ENCODE peak calls at places on chromosomes 13 and 19, in six cellular contexts. One of them, this sample, is unnamed.

GRCh38 chr13:73922728-73923393 is 211.3 kb downstream of the KLF12 start:
- DNase-seq in fibroblast of lung: no peak
- DNase-seq in endothelial cell of umbilical vein: no peak
- DNase-seq in PC-3: peak
- DNase-seq in keratinocyte: no peak
- DNase-seq in IMR-90: peak
- DNase-seq in this sample: no peak

GRCh38 chr13:82467626-82468025 is 1414.6 kb downstream of the SLITRK1 start:
- DNase-seq in fibroblast of lung: no peak
- DNase-seq in endothelial cell of umbilical vein: no peak
- DNase-seq in PC-3: no peak
- DNase-seq in keratinocyte: no peak
- DNase-seq in IMR-90: no peak
- DNase-seq in this sample: no peak

GRCh38 chr13:55649485-55649884 is 1491.2 kb upstream of the PRR20A start:
- DNase-seq in fibroblast of lung: no peak
- DNase-seq in endothelial cell of umbilical vein: no peak
- DNase-seq in PC-3: no peak
- DNase-seq in keratinocyte: no peak
- DNase-seq in IMR-90: no peak
- DNase-seq in this sample: no peak

GRCh38 chr13:42276683-42277082 is 4.7 kb downstream of the AKAP11 start:
- DNase-seq in fibroblast of lung: peak
- DNase-seq in endothelial cell of umbilical vein: no peak
- DNase-seq in PC-3: no peak
- DNase-seq in keratinocyte: no peak
- DNase-seq in IMR-90: no peak
- DNase-seq in this sample: peak

GRCh38 chr19:28744943-28745342 is 468.0 kb downstream of the UQCRFS1 start:
- DNase-seq in fibroblast of lung: no peak
- DNase-seq in endothelial cell of umbilical vein: no peak
- DNase-seq in PC-3: no peak
- DNase-seq in keratinocyte: no peak
- DNase-seq in IMR-90: no peak
- DNase-seq in this sample: no peak

GRCh38 chr13:104008075-104008474 is 941.9 kb upstream of the SLC10A2 start:
- DNase-seq in fibroblast of lung: no peak
- DNase-seq in endothelial cell of umbilical vein: no peak
- DNase-seq in PC-3: no peak
- DNase-seq in keratinocyte: no peak
- DNase-seq in IMR-90: no peak
- DNase-seq in this sample: peak

GRCh38 chr13:108958013-108958376 is 328.6 kb downstream of the MYO16 start:
- DNase-seq in fibroblast of lung: no peak
- DNase-seq in endothelial cell of umbilical vein: no peak
- DNase-seq in PC-3: no peak
- DNase-seq in keratinocyte: no peak
- DNase-seq in IMR-90: no peak
- DNase-seq in this sample: no peak

GRCh38 chr13:32639502-32640105 is 53.4 kb downstream of the PDS5B start:
- DNase-seq in fibroblast of lung: peak
- DNase-seq in endothelial cell of umbilical vein: peak
- DNase-seq in PC-3: peak
- DNase-seq in keratinocyte: peak
- DNase-seq in IMR-90: peak
- DNase-seq in this sample: peak

GRCh38 chr13:73835138-73835721 is 299.0 kb downstream of the KLF12 start:
- DNase-seq in fibroblast of lung: peak
- DNase-seq in endothelial cell of umbilical vein: peak
- DNase-seq in PC-3: peak
- DNase-seq in keratinocyte: no peak
- DNase-seq in IMR-90: peak
- DNase-seq in this sample: peak

GRCh38 chr13:32408999-32409313 is 19.0 kb downstream of the N4BP2L1 start:
- DNase-seq in fibroblast of lung: no peak
- DNase-seq in endothelial cell of umbilical vein: no peak
- DNase-seq in PC-3: no peak
- DNase-seq in keratinocyte: no peak
- DNase-seq in IMR-90: no peak
- DNase-seq in this sample: no peak

GRCh38 chr13:29573190-29573589 is 22.3 kb downstream of the SLC7A1 start:
- DNase-seq in fibroblast of lung: peak
- DNase-seq in endothelial cell of umbilical vein: peak
- DNase-seq in PC-3: no peak
- DNase-seq in keratinocyte: no peak
- DNase-seq in IMR-90: peak
- DNase-seq in this sample: no peak

GRCh38 chr13:92592757-92593156 is 633.9 kb upstream of the GPC6 start:
- DNase-seq in fibroblast of lung: no peak
- DNase-seq in endothelial cell of umbilical vein: no peak
- DNase-seq in PC-3: no peak
- DNase-seq in keratinocyte: no peak
- DNase-seq in IMR-90: no peak
- DNase-seq in this sample: no peak

GRCh38 chr13:50208826-50209335 is 193.6 kb downstream of the KCNRG start:
- DNase-seq in fibroblast of lung: peak
- DNase-seq in endothelial cell of umbilical vein: peak
- DNase-seq in PC-3: peak
- DNase-seq in keratinocyte: no peak
- DNase-seq in IMR-90: peak
- DNase-seq in this sample: peak

GRCh38 chr13:47639716-47640447 is 361.2 kb downstream of the SUCLA2 start:
- DNase-seq in fibroblast of lung: no peak
- DNase-seq in endothelial cell of umbilical vein: no peak
- DNase-seq in PC-3: peak
- DNase-seq in keratinocyte: no peak
- DNase-seq in IMR-90: no peak
- DNase-seq in this sample: peak

GRCh38 chr19:17406039-17406886 is 833 bp upstream of the BST2 start:
- DNase-seq in fibroblast of lung: no peak
- DNase-seq in endothelial cell of umbilical vein: peak
- DNase-seq in PC-3: no peak
- DNase-seq in keratinocyte: no peak
- DNase-seq in IMR-90: no peak
- DNase-seq in this sample: peak

GRCh38 chr19:48722196-48722708 is 2.7 kb upstream of the MAMSTR start:
- DNase-seq in fibroblast of lung: no peak
- DNase-seq in endothelial cell of umbilical vein: no peak
- DNase-seq in PC-3: no peak
- DNase-seq in keratinocyte: no peak
- DNase-seq in IMR-90: no peak
- DNase-seq in this sample: no peak

GRCh38 chr19:41928221-41928683 is at the start of gene ERFL:
- DNase-seq in fibroblast of lung: no peak
- DNase-seq in endothelial cell of umbilical vein: no peak
- DNase-seq in PC-3: no peak
- DNase-seq in keratinocyte: no peak
- DNase-seq in IMR-90: no peak
- DNase-seq in this sample: no peak

GRCh38 chr19:56567274-56568120 is at the start of gene ZNF470:
- DNase-seq in fibroblast of lung: peak
- DNase-seq in endothelial cell of umbilical vein: peak
- DNase-seq in PC-3: peak
- DNase-seq in keratinocyte: peak
- DNase-seq in IMR-90: peak
- DNase-seq in this sample: peak

GRCh38 chr19:53156888-53157287 is 2.0 kb downstream of the ZNF347 start:
- DNase-seq in fibroblast of lung: no peak
- DNase-seq in endothelial cell of umbilical vein: no peak
- DNase-seq in PC-3: no peak
- DNase-seq in keratinocyte: no peak
- DNase-seq in IMR-90: no peak
- DNase-seq in this sample: no peak

GRCh38 chr19:53158119-53158656 is 665 bp downstream of the ZNF347 start:
- DNase-seq in fibroblast of lung: peak
- DNase-seq in endothelial cell of umbilical vein: peak
- DNase-seq in PC-3: peak
- DNase-seq in keratinocyte: no peak
- DNase-seq in IMR-90: peak
- DNase-seq in this sample: peak

GRCh38 chr19:53161123-53161522 is 2.3 kb upstream of the ZNF347 start:
- DNase-seq in fibroblast of lung: no peak
- DNase-seq in endothelial cell of umbilical vein: no peak
- DNase-seq in PC-3: no peak
- DNase-seq in keratinocyte: no peak
- DNase-seq in IMR-90: no peak
- DNase-seq in this sample: no peak

GRCh38 chr19:53160350-53160749 is 1.5 kb upstream of the ZNF347 start:
- DNase-seq in fibroblast of lung: no peak
- DNase-seq in endothelial cell of umbilical vein: no peak
- DNase-seq in PC-3: no peak
- DNase-seq in keratinocyte: no peak
- DNase-seq in IMR-90: no peak
- DNase-seq in this sample: no peak

GRCh38 chr19:53157601-53158000 is 1.3 kb downstream of the ZNF347 start:
- DNase-seq in fibroblast of lung: no peak
- DNase-seq in endothelial cell of umbilical vein: no peak
- DNase-seq in PC-3: peak
- DNase-seq in keratinocyte: no peak
- DNase-seq in IMR-90: peak
- DNase-seq in this sample: peak
- H2AFZ ChIP-seq in fibroblast of lung: peak
- H2AFZ ChIP-seq in endothelial cell of umbilical vein: peak
- H2AFZ ChIP-seq in PC-3: peak
- H2AFZ ChIP-seq in keratinocyte: peak
- H2AFZ ChIP-seq in IMR-90: peak
- H2AFZ ChIP-seq in this sample: no peak

GRCh38 chr19:15222738-15223648 is 9.3 kb downstream of the EPHX3 start:
- DNase-seq in fibroblast of lung: peak
- DNase-seq in endothelial cell of umbilical vein: peak
- DNase-seq in PC-3: peak
- DNase-seq in keratinocyte: peak
- DNase-seq in IMR-90: peak
- DNase-seq in this sample: peak
- H2AFZ ChIP-seq in fibroblast of lung: peak
- H2AFZ ChIP-seq in endothelial cell of umbilical vein: peak
- H2AFZ ChIP-seq in PC-3: no peak
- H2AFZ ChIP-seq in keratinocyte: peak
- H2AFZ ChIP-seq in IMR-90: peak
- H2AFZ ChIP-seq in this sample: peak

GRCh38 chr13:114235697-114236096 is 1.0 kb downstream of the CDC16 start:
- DNase-seq in fibroblast of lung: no peak
- DNase-seq in endothelial cell of umbilical vein: peak
- DNase-seq in PC-3: peak
- DNase-seq in keratinocyte: no peak
- DNase-seq in IMR-90: no peak
- DNase-seq in this sample: peak
- H2AFZ ChIP-seq in fibroblast of lung: no peak
- H2AFZ ChIP-seq in endothelial cell of umbilical vein: no peak
- H2AFZ ChIP-seq in PC-3: no peak
- H2AFZ ChIP-seq in keratinocyte: no peak
- H2AFZ ChIP-seq in IMR-90: no peak
- H2AFZ ChIP-seq in this sample: no peak

GRCh38 chr13:65943711-65944110 is 1286.4 kb downstream of the PCDH9 start:
- DNase-seq in fibroblast of lung: peak
- DNase-seq in endothelial cell of umbilical vein: peak
- DNase-seq in PC-3: no peak
- DNase-seq in keratinocyte: no peak
- DNase-seq in IMR-90: no peak
- DNase-seq in this sample: no peak
- H2AFZ ChIP-seq in fibroblast of lung: no peak
- H2AFZ ChIP-seq in endothelial cell of umbilical vein: peak
- H2AFZ ChIP-seq in PC-3: no peak
- H2AFZ ChIP-seq in keratinocyte: no peak
- H2AFZ ChIP-seq in IMR-90: no peak
- H2AFZ ChIP-seq in this sample: no peak

GRCh38 chr13:44232729-44233128 is 140.9 kb upstream of the SERP2 start:
- DNase-seq in fibroblast of lung: no peak
- DNase-seq in endothelial cell of umbilical vein: no peak
- DNase-seq in PC-3: no peak
- DNase-seq in keratinocyte: no peak
- DNase-seq in IMR-90: no peak
- DNase-seq in this sample: peak
- H2AFZ ChIP-seq in fibroblast of lung: no peak
- H2AFZ ChIP-seq in endothelial cell of umbilical vein: no peak
- H2AFZ ChIP-seq in PC-3: no peak
- H2AFZ ChIP-seq in keratinocyte: no peak
- H2AFZ ChIP-seq in IMR-90: no peak
- H2AFZ ChIP-seq in this sample: no peak

GRCh38 chr13:112207124-112207523 is 140.2 kb downstream of the SOX1 start:
- DNase-seq in fibroblast of lung: no peak
- DNase-seq in endothelial cell of umbilical vein: no peak
- DNase-seq in PC-3: no peak
- DNase-seq in keratinocyte: no peak
- DNase-seq in IMR-90: no peak
- DNase-seq in this sample: no peak
- H2AFZ ChIP-seq in fibroblast of lung: no peak
- H2AFZ ChIP-seq in endothelial cell of umbilical vein: no peak
- H2AFZ ChIP-seq in PC-3: no peak
- H2AFZ ChIP-seq in keratinocyte: no peak
- H2AFZ ChIP-seq in IMR-90: no peak
- H2AFZ ChIP-seq in this sample: no peak

GRCh38 chr13:114106991-114107685 is 25.3 kb downstream of the RASA3 start:
- DNase-seq in fibroblast of lung: no peak
- DNase-seq in endothelial cell of umbilical vein: no peak
- DNase-seq in PC-3: no peak
- DNase-seq in keratinocyte: no peak
- DNase-seq in IMR-90: no peak
- DNase-seq in this sample: no peak

GRCh38 chr13:114106526-114106925 is 25.9 kb downstream of the RASA3 start:
- DNase-seq in fibroblast of lung: no peak
- DNase-seq in endothelial cell of umbilical vein: no peak
- DNase-seq in PC-3: no peak
- DNase-seq in keratinocyte: no peak
- DNase-seq in IMR-90: no peak
- DNase-seq in this sample: no peak

GRCh38 chr13:114105351-114106225 is 26.8 kb downstream of the RASA3 start:
- DNase-seq in fibroblast of lung: no peak
- DNase-seq in endothelial cell of umbilical vein: no peak
- DNase-seq in PC-3: no peak
- DNase-seq in keratinocyte: no peak
- DNase-seq in IMR-90: no peak
- DNase-seq in this sample: peak

GRCh38 chr13:114102521-114103288 is 29.7 kb downstream of the RASA3 start:
- DNase-seq in fibroblast of lung: no peak
- DNase-seq in endothelial cell of umbilical vein: no peak
- DNase-seq in PC-3: no peak
- DNase-seq in keratinocyte: no peak
- DNase-seq in IMR-90: no peak
- DNase-seq in this sample: no peak

GRCh38 chr13:114104626-114105350 is 27.6 kb downstream of the RASA3 start:
- DNase-seq in fibroblast of lung: no peak
- DNase-seq in endothelial cell of umbilical vein: no peak
- DNase-seq in PC-3: no peak
- DNase-seq in keratinocyte: no peak
- DNase-seq in IMR-90: no peak
- DNase-seq in this sample: no peak
- H2AFZ ChIP-seq in fibroblast of lung: no peak
- H2AFZ ChIP-seq in endothelial cell of umbilical vein: no peak
- H2AFZ ChIP-seq in PC-3: no peak
- H2AFZ ChIP-seq in keratinocyte: no peak
- H2AFZ ChIP-seq in IMR-90: no peak
- H2AFZ ChIP-seq in this sample: no peak

This sample was measured in mesenchymal stem cell.